ENCODE peak calls at places on chromosomes 3 and 15, in five cellular contexts. L, C, X, V and J are unnamed samples.

GRCh38 chr3:124676236-124676635 is 54.0 kb upstream of the UMPS start:
- DNase-seq in L (no peak), C (no peak), X (peak; percentile 28), V (no peak), J (no peak)

GRCh38 chr15:62708470-62708869 is 334.1 kb upstream of the TPM1 start:
- DNase-seq in L (no peak), C (no peak), X (no peak), V (no peak), J (no peak)

GRCh38 chr3:161475905-161476304 is 20.7 kb upstream of the OTOL1 start:
- DNase-seq in L (no peak), C (no peak), X (no peak), V (no peak), J (no peak)

GRCh38 chr3:177589921-177590336 is 392.6 kb upstream of the TBL1XR1 start:
- DNase-seq in L (no peak), C (no peak), X (peak; percentile 80), V (no peak), J (peak; percentile 28)

GRCh38 chr3:195117978-195118581 is 152.9 kb downstream of the XXYLT1 start:
- DNase-seq in L (no peak), C (no peak), X (no peak), V (no peak), J (no peak)

GRCh38 chr15:76234337-76234889 is 76.9 kb downstream of the ETFA start:
- DNase-seq in L (no peak), C (no peak), X (no peak), V (no peak), J (no peak)

GRCh38 chr3:178086419-178086818 is 449.8 kb upstream of the KCNMB2 start:
- DNase-seq in L (no peak), C (no peak), X (no peak), V (no peak), J (no peak)

GRCh38 chr3:25889132-25889917 is 99.4 kb downstream of the OXSM start:
- DNase-seq in L (no peak), C (no peak), X (no peak), V (no peak), J (no peak)

GRCh38 chr3:47495111-47495510 is 18.4 kb downstream of the ELP6 start:
- DNase-seq in L (no peak), C (no peak), X (no peak), V (no peak), J (no peak)